ENCODE peak calls at places on chromosomes 5 and 9, in seven cellular contexts. Q is CD4-positive, alpha-beta T cell; A is AG04449; S is mesothelial cell of epicardium; B is kidney epithelial cell; I is fibroblast of lung; O is nephron progenitor cell. U is an unnamed sample.
A peak's percentile ranks its signal among the peaks of the same experiment; 100 is the strongest.

GRCh38 chr5:31048975-31049290 is 144.6 kb upstream of the CDH6 start:
- DNase-seq in Q (no peak), A (no peak), S (no peak), B (no peak), I (no peak), O (no peak), U (no peak)

GRCh38 chr5:74206571-74207550 is 433.7 kb downstream of the ENC1 start:
- DNase-seq in Q (no peak), A (peak; percentile 59), S (no peak), B (peak; percentile 56), I (peak; percentile 89), O (no peak), U (no peak)

GRCh38 chr9:38000332-38000731 is 68.7 kb downstream of the SHB start:
- DNase-seq in Q (no peak), A (no peak), S (no peak), B (no peak), I (no peak), O (no peak), U (no peak)

GRCh38 chr9:5608298-5609254 is 20.3 kb upstream of the RIC1 start:
- DNase-seq in Q (no peak), A (no peak), S (no peak), B (no peak), I (no peak), O (no peak), U (no peak)

GRCh38 chr5:38598296-38598993 is 42.0 kb upstream of the LIFR start:
- DNase-seq in Q (no peak), A (no peak), S (no peak), B (no peak), I (no peak), O (no peak), U (no peak)

GRCh38 chr9:21801683-21802417 is 586 bp upstream of the MTAP start:
- DNase-seq in Q (no peak), A (no peak), S (peak; percentile 87), B (no peak), I (peak; percentile 88), O (peak; percentile 68), U (peak; percentile 65)

GRCh38 chr5:40383719-40384651 is 295.7 kb upstream of the PTGER4 start:
- DNase-seq in Q (no peak), A (peak; percentile 57), S (no peak), B (peak; percentile 63), I (peak; percentile 56), O (no peak), U (no peak)

GRCh38 chr5:119913425-119913824 is 284.1 kb downstream of the FAM170A start:
- DNase-seq in Q (no peak), A (no peak), S (no peak), B (no peak), I (no peak), O (no peak), U (no peak)

GRCh38 chr5:159850192-159850573 is 66.1 kb upstream of the ADRA1B start:
- DNase-seq in Q (no peak), A (no peak), S (no peak), B (peak; percentile 83), I (peak; percentile 84), O (peak; percentile 35), U (no peak)

GRCh38 chr5:33776151-33776550 is 115.6 kb downstream of the ADAMTS12 start:
- DNase-seq in Q (no peak), A (no peak), S (no peak), B (no peak), I (no peak), O (no peak), U (no peak)

GRCh38 chr5:14112998-14113652 is 30.0 kb upstream of the TRIO start:
- DNase-seq in Q (no peak), A (no peak), S (no peak), B (no peak), I (no peak), O (no peak), U (no peak)

GRCh38 chr9:12463641-12464040 is 229.5 kb upstream of the TYRP1 start:
- DNase-seq in Q (no peak), A (no peak), S (no peak), B (no peak), I (no peak), O (no peak), U (no peak)

GRCh38 chr5:122354293-122354692 is 42.3 kb downstream of the SNCAIP start:
- DNase-seq in Q (no peak), A (no peak), S (no peak), B (no peak), I (no peak), O (no peak), U (no peak)

GRCh38 chr5:55232985-55233928 is at the start of gene CCNO:
- DNase-seq in Q (peak; percentile 39), A (no peak), S (peak; percentile 71), B (no peak), I (peak; percentile 78), O (peak; percentile 85), U (peak; percentile 64)

GRCh38 chr9:4622016-4622415 is 40.1 kb upstream of the PLPP6 start:
- DNase-seq in Q (no peak), A (no peak), S (no peak), B (no peak), I (no peak), O (no peak), U (no peak)

GRCh38 chr9:95505676-95506437 is 10.9 kb downstream of the PTCH1 start:
- DNase-seq in Q (no peak), A (no peak), S (peak; percentile 80), B (no peak), I (peak; percentile 58), O (peak; percentile 83), U (peak; percentile 72)

GRCh38 chr9:100019541-100019940 is 79.3 kb downstream of the ERP44 start:
- DNase-seq in Q (no peak), A (no peak), S (no peak), B (no peak), I (no peak), O (no peak), U (no peak)

GRCh38 chr5:134582941-134583340 is 49.7 kb downstream of the SAR1B start:
- DNase-seq in Q (no peak), A (no peak), S (no peak), B (no peak), I (no peak), O (no peak), U (no peak)

GRCh38 chr9:90556897-90557296 is 85.7 kb downstream of the DIRAS2 start:
- DNase-seq in Q (no peak), A (no peak), S (no peak), B (no peak), I (no peak), O (no peak), U (no peak)

GRCh38 chr5:54390015-54390414 is 65.5 kb upstream of the HSPB3 start:
- DNase-seq in Q (no peak), A (peak; percentile 89), S (no peak), B (peak; percentile 90), I (peak; percentile 92), O (no peak), U (no peak)

GRCh38 chr5:82820188-82820587 is 257.0 kb downstream of the TMEM167A start:
- DNase-seq in Q (no peak), A (no peak), S (no peak), B (no peak), I (no peak), O (no peak), U (no peak)

GRCh38 chr5:140145818-140146522 is 20.2 kb downstream of the IGIP start:
- DNase-seq in Q (no peak), A (no peak), S (peak; percentile 85), B (peak; percentile 10), I (peak; percentile 60), O (peak; percentile 86), U (peak; percentile 83)

GRCh38 chr9:113620377-113621161 is 157.0 kb downstream of the RGS3 start:
- DNase-seq in Q (no peak), A (no peak), S (peak; percentile 80), B (peak; percentile 89), I (peak; percentile 96), O (peak; percentile 56), U (peak; percentile 72)

GRCh38 chr9:86925686-86926085 is 21.6 kb downstream of the GAS1 start:
- DNase-seq in Q (no peak), A (peak; percentile 87), S (no peak), B (no peak), I (peak; percentile 39), O (no peak), U (no peak)

DNA sequence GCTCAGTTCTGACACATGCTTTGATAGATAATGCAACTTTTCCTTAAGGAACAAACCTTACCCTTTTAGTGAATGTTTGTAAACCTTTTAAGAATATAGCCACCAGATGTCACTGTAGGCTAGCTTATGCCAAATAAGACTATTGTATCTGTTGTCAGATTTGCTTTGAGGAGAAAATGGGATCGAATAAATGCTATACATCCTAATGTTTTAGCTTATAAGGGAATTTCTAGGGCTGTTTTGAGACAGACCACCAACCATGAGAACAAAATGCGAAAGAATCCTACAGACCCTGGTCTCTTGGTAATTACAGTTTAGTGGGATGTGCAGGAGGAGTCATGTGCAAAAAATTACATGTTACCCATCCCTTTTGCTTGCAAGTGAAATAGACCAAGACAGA is 127.6 kb upstream of the NMUR2 start:
- DNase-seq in Q (no peak), A (peak; percentile 24), S (no peak), B (peak; percentile 10), I (peak; percentile 39), O (peak; percentile 13), U (peak; percentile 16)
- TF ChIP-seq CTCF in Q (no peak), A (peak; percentile 13), S (peak; percentile 48), B (peak; percentile 39), I (peak; percentile 26), O (peak; percentile 62), U (peak; percentile 40)

DNA sequence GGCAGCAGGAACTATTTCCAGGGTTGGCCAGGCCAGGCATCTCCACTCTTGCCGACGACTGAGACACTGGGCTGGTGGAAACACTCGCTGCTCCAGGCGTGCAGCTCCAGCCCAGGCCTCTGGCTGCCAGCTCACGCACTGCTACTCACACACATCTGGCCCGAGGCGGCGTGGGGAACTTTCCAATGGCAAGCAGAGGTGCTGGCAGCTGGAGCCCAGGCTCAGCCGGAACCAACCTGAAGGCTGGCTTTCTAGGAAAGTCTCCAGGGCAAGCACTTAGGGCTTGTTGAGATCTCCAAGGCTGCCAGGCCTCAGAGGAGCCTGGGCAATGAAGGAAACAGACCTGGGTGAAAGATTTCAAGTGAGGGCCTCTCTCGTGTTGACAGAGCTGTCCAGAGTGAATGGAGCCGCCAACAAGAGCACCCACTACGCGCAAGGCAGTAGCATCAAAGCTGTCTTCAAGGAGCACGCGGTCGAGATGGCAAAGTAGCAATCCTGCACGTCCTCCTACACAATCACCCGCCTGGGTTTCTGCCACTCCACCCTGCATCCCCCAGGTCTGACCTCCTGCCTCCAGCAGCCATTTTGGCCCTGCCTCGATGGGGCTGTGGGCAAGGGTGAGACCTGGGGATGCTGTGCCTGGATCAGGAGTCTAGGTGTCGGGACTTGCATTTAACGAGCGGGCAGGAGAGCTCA is 14.4 kb downstream of the SH3PXD2B start:
- DNase-seq in Q (no peak), A (no peak), S (no peak), B (no peak), I (no peak), O (no peak), U (no peak)
- TF ChIP-seq CTCF in Q (no peak), A (no peak), S (no peak), B (no peak), I (no peak), O (no peak), U (no peak)

GRCh38 chr9:103319979-103320378 is 324.8 kb downstream of the CYLC2 start:
- DNase-seq in Q (no peak), A (no peak), S (no peak), B (no peak), I (no peak), O (no peak), U (no peak)
- TF ChIP-seq CTCF in Q (no peak), A (no peak), S (no peak), B (no peak), I (no peak), O (peak; percentile 31), U (no peak)

GRCh38 chr5:20102291-20102690 is 114.3 kb upstream of the CDH18 start:
- DNase-seq in Q (no peak), A (no peak), S (no peak), B (no peak), I (no peak), O (no peak), U (no peak)

GRCh38 chr5:20098695-20099094 is 110.7 kb upstream of the CDH18 start:
- DNase-seq in Q (no peak), A (no peak), S (no peak), B (no peak), I (no peak), O (no peak), U (no peak)
- TF ChIP-seq CTCF in Q (no peak), A (no peak), S (no peak), B (no peak), I (no peak), O (no peak), U (no peak)